ENCODE peak calls at places on chromosomes 12 and 14, in seven cellular contexts. One of them, this sample, is unnamed. For H3K27me3 and H3K36me3, the result is how much of the 10 kb centered on the place peaks cover.

GRCh38 chr14:50823051-50823762 is 7.8 kb downstream of the NIN start:
- DNase-seq in brain microvascular endothelial cell: peak
- DNase-seq in hepatocyte: no peak
- DNase-seq in CD8-positive, alpha-beta T cell: no peak
- DNase-seq in A673: no peak
- DNase-seq in tibial artery: no peak
- DNase-seq in CD4-positive, CD25-positive, alpha-beta regulatory T cell: peak
- DNase-seq in this sample: no peak

GRCh38 chr12:70646850-70647249 is 9.6 kb upstream of the PTPRB start:
- DNase-seq in CD4-positive, CD25-positive, alpha-beta regulatory T cell: no peak
- DNase-seq in hepatocyte: no peak
- DNase-seq in CD8-positive, alpha-beta T cell: no peak
- DNase-seq in tibial artery: no peak
- DNase-seq in brain microvascular endothelial cell: peak
- DNase-seq in A673: no peak
- DNase-seq in this sample: no peak

GRCh38 chr14:67319142-67319541 is 40.5 kb downstream of the ATP6V1D start:
- DNase-seq in brain microvascular endothelial cell: no peak
- DNase-seq in tibial artery: no peak
- DNase-seq in CD4-positive, CD25-positive, alpha-beta regulatory T cell: no peak
- DNase-seq in CD8-positive, alpha-beta T cell: no peak
- DNase-seq in A673: no peak
- DNase-seq in hepatocyte: peak
- DNase-seq in this sample: no peak

GRCh38 chr12:108629824-108630476 is 3.7 kb downstream of the SELPLG start:
- DNase-seq in CD4-positive, CD25-positive, alpha-beta regulatory T cell: peak
- DNase-seq in A673: no peak
- DNase-seq in brain microvascular endothelial cell: peak
- DNase-seq in CD8-positive, alpha-beta T cell: peak
- DNase-seq in hepatocyte: peak
- DNase-seq in tibial artery: peak
- DNase-seq in this sample: no peak

GRCh38 chr12:100539209-100539608 is 34.3 kb upstream of the GAS2L3 start:
- DNase-seq in CD4-positive, CD25-positive, alpha-beta regulatory T cell: peak
- DNase-seq in brain microvascular endothelial cell: peak
- DNase-seq in A673: peak
- DNase-seq in hepatocyte: peak
- DNase-seq in tibial artery: no peak
- DNase-seq in CD8-positive, alpha-beta T cell: no peak
- DNase-seq in this sample: no peak

GRCh38 chr12:23352670-23353069 is 596.8 kb downstream of the SOX5 start:
- DNase-seq in tibial artery: no peak
- DNase-seq in hepatocyte: no peak
- DNase-seq in brain microvascular endothelial cell: no peak
- DNase-seq in CD8-positive, alpha-beta T cell: no peak
- DNase-seq in CD4-positive, CD25-positive, alpha-beta regulatory T cell: no peak
- DNase-seq in A673: no peak
- DNase-seq in this sample: no peak

GRCh38 chr12:171743-172705 is 41.9 kb downstream of the SLC6A12 start:
- DNase-seq in CD8-positive, alpha-beta T cell: no peak
- DNase-seq in tibial artery: no peak
- DNase-seq in A673: no peak
- DNase-seq in brain microvascular endothelial cell: no peak
- DNase-seq in hepatocyte: no peak
- DNase-seq in CD4-positive, CD25-positive, alpha-beta regulatory T cell: no peak
- DNase-seq in this sample: no peak

GRCh38 chr12:95470300-95470699 is 3.7 kb upstream of the METAP2 start:
- DNase-seq in brain microvascular endothelial cell: no peak
- DNase-seq in CD8-positive, alpha-beta T cell: no peak
- DNase-seq in tibial artery: no peak
- DNase-seq in hepatocyte: no peak
- DNase-seq in A673: no peak
- DNase-seq in CD4-positive, CD25-positive, alpha-beta regulatory T cell: no peak
- DNase-seq in this sample: no peak

GRCh38 chr12:97837401-97837800 is 374.8 kb downstream of the RMST start:
- DNase-seq in A673: no peak
- DNase-seq in CD4-positive, CD25-positive, alpha-beta regulatory T cell: no peak
- DNase-seq in hepatocyte: peak
- DNase-seq in brain microvascular endothelial cell: no peak
- DNase-seq in CD8-positive, alpha-beta T cell: no peak
- DNase-seq in tibial artery: peak
- DNase-seq in this sample: no peak

GRCh38 chr12:50066402-50066801 is 9.0 kb downstream of the ASIC1 start:
- DNase-seq in brain microvascular endothelial cell: peak
- DNase-seq in hepatocyte: no peak
- DNase-seq in CD4-positive, CD25-positive, alpha-beta regulatory T cell: no peak
- DNase-seq in A673: no peak
- DNase-seq in CD8-positive, alpha-beta T cell: no peak
- DNase-seq in tibial artery: no peak
- DNase-seq in this sample: peak

GRCh38 chr12:71755146-71755892 is 656 bp downstream of the RAB21 start:
- DNase-seq in hepatocyte: peak
- DNase-seq in CD8-positive, alpha-beta T cell: peak
- DNase-seq in A673: peak
- DNase-seq in CD4-positive, CD25-positive, alpha-beta regulatory T cell: peak
- DNase-seq in brain microvascular endothelial cell: peak
- DNase-seq in tibial artery: peak
- DNase-seq in this sample: peak

GRCh38 chr12:49567611-49568441 is at the start of gene MCRS1:
- DNase-seq in CD4-positive, CD25-positive, alpha-beta regulatory T cell: peak
- DNase-seq in CD8-positive, alpha-beta T cell: peak
- DNase-seq in A673: peak
- DNase-seq in hepatocyte: peak
- DNase-seq in tibial artery: peak
- DNase-seq in brain microvascular endothelial cell: peak
- DNase-seq in this sample: peak

GRCh38 chr12:116898675-116899074 is 12.1 kb upstream of the FBXW8 start:
- DNase-seq in CD4-positive, CD25-positive, alpha-beta regulatory T cell: no peak
- DNase-seq in hepatocyte: no peak
- DNase-seq in CD8-positive, alpha-beta T cell: no peak
- DNase-seq in tibial artery: no peak
- DNase-seq in brain microvascular endothelial cell: no peak
- DNase-seq in A673: no peak
- DNase-seq in this sample: no peak

GRCh38 chr12:45726594-45727300 is 2.8 kb upstream of the ARID2 start:
- DNase-seq in brain microvascular endothelial cell: peak
- DNase-seq in hepatocyte: peak
- DNase-seq in A673: peak
- DNase-seq in tibial artery: peak
- DNase-seq in CD8-positive, alpha-beta T cell: peak
- DNase-seq in CD4-positive, CD25-positive, alpha-beta regulatory T cell: peak
- DNase-seq in this sample: peak

GRCh38 chr12:4412462-4412861 is 33.0 kb upstream of the FGF23 start:
- DNase-seq in brain microvascular endothelial cell: no peak
- DNase-seq in A673: no peak
- DNase-seq in hepatocyte: no peak
- DNase-seq in CD4-positive, CD25-positive, alpha-beta regulatory T cell: no peak
- DNase-seq in CD8-positive, alpha-beta T cell: no peak
- DNase-seq in tibial artery: no peak
- DNase-seq in this sample: no peak

DNA sequence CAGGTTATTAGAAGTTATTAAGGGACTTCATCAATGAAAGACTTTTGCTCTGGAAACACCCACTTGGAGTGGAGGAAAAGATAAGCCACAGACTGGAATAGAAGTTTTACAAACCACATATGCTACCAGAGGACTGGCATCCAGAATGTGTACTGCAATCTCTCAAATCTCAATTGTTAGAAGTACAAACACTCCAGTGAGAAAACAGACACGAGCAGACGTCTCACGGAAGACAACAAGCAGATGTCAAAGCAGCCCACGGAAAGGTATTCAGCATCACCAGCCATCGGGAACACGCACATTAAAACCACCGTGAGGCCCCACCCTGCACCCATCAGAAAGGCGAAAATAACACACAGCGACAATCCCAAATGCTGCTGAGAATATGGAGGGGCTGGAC is 132.1 kb upstream of the SFSWAP start:
- DNase-seq in brain microvascular endothelial cell: no peak
- DNase-seq in hepatocyte: no peak
- DNase-seq in tibial artery: no peak
- DNase-seq in CD8-positive, alpha-beta T cell: no peak
- DNase-seq in CD4-positive, CD25-positive, alpha-beta regulatory T cell: no peak
- DNase-seq in A673: no peak
- DNase-seq in this sample: no peak
- H3K27me3 ChIP-seq in brain microvascular endothelial cell: under half
- H3K27me3 ChIP-seq in hepatocyte: under half
- H3K27me3 ChIP-seq in tibial artery: under half
- H3K27me3 ChIP-seq in CD8-positive, alpha-beta T cell: under half
- H3K27me3 ChIP-seq in CD4-positive, CD25-positive, alpha-beta regulatory T cell: under half
- H3K27me3 ChIP-seq in A673: under half
- H3K27me3 ChIP-seq in this sample: under half

GRCh38 chr12:130862161-130862560 is 9.7 kb upstream of the RAN start:
- DNase-seq in A673: no peak
- DNase-seq in tibial artery: no peak
- DNase-seq in brain microvascular endothelial cell: no peak
- DNase-seq in hepatocyte: no peak
- DNase-seq in CD4-positive, CD25-positive, alpha-beta regulatory T cell: no peak
- DNase-seq in CD8-positive, alpha-beta T cell: no peak
- DNase-seq in this sample: peak
- H3K36me3 ChIP-seq in A673: under half
- H3K36me3 ChIP-seq in tibial artery: under half
- H3K36me3 ChIP-seq in brain microvascular endothelial cell: under half
- H3K36me3 ChIP-seq in hepatocyte: under half
- H3K36me3 ChIP-seq in CD4-positive, CD25-positive, alpha-beta regulatory T cell: under half
- H3K36me3 ChIP-seq in CD8-positive, alpha-beta T cell: under half
- H3K36me3 ChIP-seq in this sample: under half

GRCh38 chr14:36647827-36648753 is 13.6 kb upstream of the PAX9 start:
- DNase-seq in hepatocyte: peak
- DNase-seq in CD8-positive, alpha-beta T cell: no peak
- DNase-seq in A673: peak
- DNase-seq in tibial artery: no peak
- DNase-seq in CD4-positive, CD25-positive, alpha-beta regulatory T cell: no peak
- DNase-seq in brain microvascular endothelial cell: peak
- DNase-seq in this sample: no peak
- H3K27me3 ChIP-seq in hepatocyte: half or more
- H3K27me3 ChIP-seq in CD8-positive, alpha-beta T cell: under half
- H3K27me3 ChIP-seq in A673: under half
- H3K27me3 ChIP-seq in tibial artery: half or more
- H3K27me3 ChIP-seq in CD4-positive, CD25-positive, alpha-beta regulatory T cell: under half
- H3K27me3 ChIP-seq in brain microvascular endothelial cell: half or more
- H3K27me3 ChIP-seq in this sample: half or more

GRCh38 chr12:76848132-76848531 is 30.7 kb downstream of the CSRP2 start:
- DNase-seq in hepatocyte: no peak
- DNase-seq in brain microvascular endothelial cell: no peak
- DNase-seq in A673: no peak
- DNase-seq in tibial artery: no peak
- DNase-seq in CD4-positive, CD25-positive, alpha-beta regulatory T cell: no peak
- DNase-seq in CD8-positive, alpha-beta T cell: no peak
- DNase-seq in this sample: no peak
- H3K36me3 ChIP-seq in hepatocyte: under half
- H3K36me3 ChIP-seq in brain microvascular endothelial cell: under half
- H3K36me3 ChIP-seq in A673: under half
- H3K36me3 ChIP-seq in tibial artery: under half
- H3K36me3 ChIP-seq in CD4-positive, CD25-positive, alpha-beta regulatory T cell: half or more
- H3K36me3 ChIP-seq in CD8-positive, alpha-beta T cell: under half
- H3K36me3 ChIP-seq in this sample: under half

GRCh38 chr14:33855672-33856071 is 95.2 kb downstream of the EGLN3 start:
- DNase-seq in tibial artery: no peak
- DNase-seq in CD8-positive, alpha-beta T cell: no peak
- DNase-seq in CD4-positive, CD25-positive, alpha-beta regulatory T cell: no peak
- DNase-seq in brain microvascular endothelial cell: no peak
- DNase-seq in hepatocyte: no peak
- DNase-seq in A673: peak
- DNase-seq in this sample: no peak
- H3K27me3 ChIP-seq in tibial artery: under half
- H3K27me3 ChIP-seq in CD8-positive, alpha-beta T cell: under half
- H3K27me3 ChIP-seq in CD4-positive, CD25-positive, alpha-beta regulatory T cell: under half
- H3K27me3 ChIP-seq in brain microvascular endothelial cell: under half
- H3K27me3 ChIP-seq in hepatocyte: under half
- H3K27me3 ChIP-seq in A673: under half
- H3K27me3 ChIP-seq in this sample: under half